ENCODE peak calls at places on chromosomes 12 and 14, in nine cellular contexts. X, E, W, J, Y, I, Z, F and V are unnamed samples.

GRCh38 chr12:51482808-51483532 is 58.3 kb downstream of the SLC4A8 start:
- DNase-seq in Z (no peak), Y (no peak), I (no peak), W (no peak), E (no peak), F (peak; percentile 25), J (no peak), X (no peak), V (no peak)

GRCh38 chr12:108237272-108237671 is 101.8 kb downstream of the CMKLR1 start:
- DNase-seq in Y (no peak), W (no peak), Z (no peak), I (no peak), J (no peak), X (peak; percentile 17), E (no peak), F (no peak), V (no peak)

GRCh38 chr12:6946920-6947374 is 3.1 kb downstream of the C12orf57 start:
- DNase-seq in E (no peak), F (no peak), Y (no peak), X (no peak), I (no peak), Z (no peak), W (no peak), J (no peak), V (no peak)

GRCh38 chr12:53538209-53538689 is 31.0 kb upstream of the NPFF start:
- DNase-seq in I (peak; percentile 90), W (no peak), Z (peak; percentile 84), J (no peak), F (no peak), X (no peak), Y (no peak), E (peak; percentile 93), V (no peak)

GRCh38 chr14:98951031-98951430 is 321.0 kb downstream of the BCL11B start:
- DNase-seq in I (no peak), J (no peak), X (no peak), E (no peak), F (no peak), Y (peak; percentile 17), Z (no peak), W (no peak), V (no peak)

GRCh38 chr14:77071938-77072388 is 26.1 kb upstream of the CIPC start:
- DNase-seq in F (no peak), Z (no peak), X (no peak), I (no peak), J (no peak), W (peak; percentile 48), E (no peak), Y (peak; percentile 88), V (no peak)

GRCh38 chr12:122932207-122932606 is 34.1 kb downstream of the ABCB9 start:
- DNase-seq in Y (no peak), Z (no peak), J (no peak), X (no peak), I (no peak), E (no peak), W (no peak), F (no peak), V (no peak)

GRCh38 chr12:92408072-92408900 is 262.6 kb upstream of the BTG1 start:
- DNase-seq in W (peak; percentile 17), Z (no peak), Y (no peak), E (peak; percentile 53), X (peak; percentile 67), F (peak; percentile 37), J (no peak), I (peak; percentile 41), V (no peak)

GRCh38 chr12:51349026-51349425 is 2.5 kb upstream of the CELA1 start:
- DNase-seq in Z (peak; percentile 75), W (peak; percentile 67), E (peak; percentile 55), J (no peak), X (no peak), F (no peak), I (peak; percentile 48), Y (no peak), V (no peak)

GRCh38 chr12:65881965-65882413 is 57.7 kb downstream of the HMGA2 start:
- DNase-seq in J (peak; percentile 84), X (no peak), W (no peak), I (peak; percentile 96), Z (no peak), E (peak; percentile 91), F (no peak), Y (no peak), V (peak; percentile 88)

GRCh38 chr14:55803506-55804197 is 223.6 kb downstream of the KTN1 start:
- DNase-seq in F (no peak), Z (no peak), J (no peak), Y (no peak), X (no peak), I (peak; percentile 61), E (peak; percentile 56), W (no peak), V (no peak)

GRCh38 chr14:55805250-55805649 is 225.2 kb downstream of the KTN1 start:
- DNase-seq in Z (no peak), Y (no peak), I (no peak), J (no peak), X (no peak), W (no peak), E (no peak), F (no peak), V (no peak)

GRCh38 chr14:55804198-55804553 is 224.2 kb downstream of the KTN1 start:
- DNase-seq in W (no peak), X (no peak), E (no peak), F (no peak), Z (no peak), J (no peak), I (no peak), Y (no peak), V (no peak)

GRCh38 chr14:55801121-55801520 is 221.1 kb downstream of the KTN1 start:
- DNase-seq in J (no peak), I (no peak), Z (no peak), F (no peak), E (no peak), W (no peak), X (no peak), Y (no peak), V (no peak)

DNA sequence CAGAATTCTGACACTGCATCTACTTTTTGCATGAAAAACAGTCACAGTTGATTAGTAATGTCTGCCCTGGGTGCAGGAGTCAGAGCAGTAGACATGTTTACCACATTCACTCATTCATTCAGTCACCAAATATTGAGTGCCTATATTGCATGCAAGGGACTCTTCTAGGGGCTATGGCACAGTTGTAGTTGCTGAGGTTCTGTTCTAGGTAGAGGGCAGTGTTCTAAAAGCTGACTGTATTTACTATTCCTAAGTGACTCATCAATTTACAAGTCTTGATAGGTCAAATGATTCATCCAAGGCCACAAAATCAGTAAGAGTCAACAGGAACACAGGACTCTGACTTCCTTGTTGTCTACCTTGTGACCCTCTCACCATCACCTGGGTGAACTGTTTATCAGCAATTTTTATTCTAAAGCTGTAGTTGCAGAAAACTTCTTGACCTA is 223.0 kb downstream of the KTN1 start:
- DNase-seq in Y (no peak), X (no peak), F (no peak), W (peak; percentile 19), E (no peak), I (no peak), J (no peak), Z (no peak), V (no peak)
- TF ChIP-seq CTCF in Y (peak; percentile 82), X (no peak), F (no peak), W (peak; percentile 38), E (no peak), I (peak; percentile 26), J (no peak), Z (no peak), V (peak; percentile 30)

GRCh38 chr12:126797525-126797924 is 1469.4 kb upstream of the TMEM132C start:
- DNase-seq in I (no peak), E (no peak), W (no peak), Z (no peak), J (no peak), Y (no peak), F (no peak), X (no peak), V (no peak)

GRCh38 chr12:126789963-126790362 is 1477.0 kb upstream of the TMEM132C start:
- DNase-seq in E (no peak), F (no peak), W (no peak), I (no peak), J (no peak), Z (no peak), Y (no peak), X (no peak), V (no peak)

GRCh38 chr12:126791122-126791521 is 1475.8 kb upstream of the TMEM132C start:
- DNase-seq in Y (no peak), X (no peak), W (no peak), I (no peak), Z (no peak), E (no peak), J (no peak), F (no peak), V (no peak)

DNA sequence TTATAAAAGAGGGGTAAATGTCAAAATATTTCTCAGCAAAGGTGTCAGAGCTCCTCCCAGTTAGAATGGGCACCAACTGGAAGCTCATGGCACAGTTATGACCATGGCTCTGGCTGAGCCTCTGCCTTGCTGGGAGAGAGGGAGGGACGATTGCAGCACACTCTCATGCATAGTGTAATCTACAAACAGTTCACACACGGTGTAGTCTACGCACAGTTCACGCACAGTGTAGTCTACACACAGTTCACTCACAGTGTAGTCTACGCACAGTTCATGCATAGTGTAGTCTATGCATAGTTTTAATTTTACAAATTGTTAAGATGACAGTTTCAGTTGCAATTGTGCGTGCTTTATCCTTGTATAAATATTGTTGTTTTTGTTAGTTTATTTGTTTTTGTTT is 1474.6 kb upstream of the TMEM132C start:
- DNase-seq in J (no peak), E (no peak), W (no peak), Z (no peak), X (no peak), F (no peak), I (no peak), Y (no peak), V (no peak)
- TF ChIP-seq CTCF in J (no peak), E (no peak), W (no peak), Z (no peak), X (no peak), F (no peak), I (no peak), Y (no peak), V (no peak)

GRCh38 chr12:67517181-67517887 is 131.2 kb upstream of the DYRK2 start:
- DNase-seq in Y (peak; percentile 75), J (peak; percentile 45), X (no peak), F (no peak), I (peak; percentile 29), Z (no peak), W (no peak), E (peak; percentile 27), V (no peak)
- TF ChIP-seq CTCF in Y (no peak), J (no peak), X (no peak), F (no peak), I (no peak), Z (no peak), W (no peak), E (no peak), V (no peak)

DNA sequence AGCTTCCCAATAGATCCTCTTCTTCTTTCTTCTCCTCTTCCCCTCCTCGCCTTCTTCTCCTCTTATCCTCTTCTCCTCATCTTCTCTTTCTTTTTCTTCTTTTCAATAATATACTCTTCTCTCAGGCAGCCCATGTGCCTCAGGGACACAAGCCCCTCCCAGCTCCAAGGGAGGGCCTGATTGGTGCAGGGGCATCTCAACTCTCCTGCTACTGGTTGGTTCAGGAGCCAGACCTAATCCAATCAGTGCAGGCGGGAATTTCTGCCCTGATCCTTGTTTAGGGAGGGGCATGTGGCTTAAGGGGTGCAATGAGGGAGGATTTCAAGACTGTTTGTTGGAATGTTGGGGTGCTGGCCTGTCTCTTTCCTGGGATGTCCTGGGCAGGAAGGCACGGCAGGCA is 9.0 kb downstream of the SERPINA12 start:
- DNase-seq in F (no peak), Z (no peak), Y (no peak), J (no peak), X (no peak), E (no peak), W (no peak), I (no peak), V (no peak)
- TF ChIP-seq CTCF in F (no peak), Z (no peak), Y (no peak), J (no peak), X (no peak), E (no peak), W (no peak), I (no peak), V (no peak)